ENCODE peak calls at places on chromosomes 7 and 10, in four cellular contexts. F is hepatocyte, C is ovary, L is stomach. T is an unnamed sample.

GRCh38 chr10:69451209-69451783 is at the start of gene TSPAN15:
- DNase-seq in F (peak; percentile 95), C (peak; percentile 70), L (peak; percentile 95), T (peak; percentile 96)

GRCh38 chr10:69929575-69929974 is 123.1 kb upstream of the MACROH2A2 start:
- DNase-seq in F (no peak), C (no peak), L (no peak), T (no peak)

GRCh38 chr10:22002531-22003110 is 909 bp downstream of the DNAJC1 start:
- DNase-seq in F (peak; percentile 46), C (peak; percentile 18), L (no peak), T (peak; percentile 76)

GRCh38 chr7:92621641-92622429 is 31.6 kb upstream of the FAM133B start:
- DNase-seq in F (no peak), C (no peak), L (no peak), T (no peak)

GRCh38 chr10:79025113-79025832 is 43.5 kb upstream of the ZMIZ1 start:
- DNase-seq in F (no peak), C (no peak), L (no peak), T (no peak)

GRCh38 chr7:15709978-15710377 is 23.5 kb upstream of the MEOX2 start:
- DNase-seq in F (no peak), C (no peak), L (no peak), T (no peak)

GRCh38 chr10:89373916-89374711 is 3.7 kb upstream of the IFIT1B start:
- DNase-seq in F (peak; percentile 69), C (peak; percentile 93), L (peak; percentile 91), T (no peak)

GRCh38 chr10:8158439-8159071 is 104.1 kb downstream of the GATA3 start:
- DNase-seq in F (no peak), C (no peak), L (no peak), T (no peak)

GRCh38 chr10:31352436-31353226 is 33.6 kb downstream of the ZEB1 start:
- DNase-seq in F (no peak), C (no peak), L (no peak), T (no peak)

GRCh38 chr7:28536259-28536658 is 123.9 kb downstream of the CREB5 start:
- DNase-seq in F (peak; percentile 73), C (no peak), L (no peak), T (peak; percentile 51)

GRCh38 chr7:157000741-157001653 is 9.5 kb downstream of the MNX1 start:
- DNase-seq in F (no peak), C (no peak), L (peak; percentile 23), T (no peak)

GRCh38 chr10:59099536-59099935 is 76.9 kb upstream of the PHYHIPL start:
- DNase-seq in F (no peak), C (no peak), L (no peak), T (no peak)

GRCh38 chr7:108072739-108073138 is 57.4 kb downstream of the LAMB4 start:
- DNase-seq in F (no peak), C (no peak), L (no peak), T (no peak)

GRCh38 chr7:121341933-121342332 is 13.1 kb downstream of the WNT16 start:
- DNase-seq in F (no peak), C (no peak), L (no peak), T (no peak)

GRCh38 chr7:24290004-24290641 is 6.1 kb downstream of the NPY start:
- DNase-seq in F (peak; percentile 73), C (no peak), L (no peak), T (peak; percentile 71)

GRCh38 chr10:117503170-117503885 is 39.2 kb upstream of the EMX2 start:
- DNase-seq in F (peak; percentile 23), C (peak; percentile 15), L (no peak), T (peak; percentile 40)

GRCh38 chr10:117502421-117503169 is 40.0 kb upstream of the EMX2 start:
- DNase-seq in F (no peak), C (no peak), L (no peak), T (no peak)

GRCh38 chr10:117501460-117502035 is 41.0 kb upstream of the EMX2 start:
- DNase-seq in F (no peak), C (no peak), L (no peak), T (no peak)

GRCh38 chr10:117503886-117504205 is 38.7 kb upstream of the EMX2 start:
- DNase-seq in F (no peak), C (no peak), L (no peak), T (no peak)

DNA sequence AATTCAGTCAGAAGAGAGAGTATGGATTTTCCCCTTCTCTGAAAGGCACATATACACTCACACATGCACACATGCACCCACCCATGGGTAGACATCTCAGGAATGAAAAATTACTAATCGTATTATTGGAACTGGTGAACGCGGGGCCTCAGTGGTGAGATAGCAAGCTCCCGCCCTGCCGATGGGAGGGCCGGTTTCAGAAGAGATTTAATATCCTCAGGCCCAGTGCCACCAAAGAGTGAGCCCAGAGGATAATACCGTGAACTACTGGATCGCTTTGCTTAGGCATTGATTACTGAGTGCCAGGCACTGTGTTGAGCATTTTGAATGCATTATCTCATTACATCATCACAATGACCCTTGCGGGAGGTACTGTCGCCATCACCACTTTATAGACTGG is 37.9 kb upstream of the EMX2 start:
- DNase-seq in F (no peak), C (no peak), L (no peak), T (no peak)
- H3K36me3 ChIP-seq in F (no peaks in the 10 kb centered on the region), C (no peaks in the 10 kb centered on the region), L (no peaks in the 10 kb centered on the region), T (no peaks in the 10 kb centered on the region)

GRCh38 chr7:13915891-13916290 is 73.6 kb downstream of the ETV1 start:
- DNase-seq in F (no peak), C (no peak), L (no peak), T (no peak)

GRCh38 chr7:13921062-13921461 is 68.4 kb downstream of the ETV1 start:
- DNase-seq in F (no peak), C (no peak), L (no peak), T (no peak)

GRCh38 chr7:13920053-13920697 is 69.3 kb downstream of the ETV1 start:
- DNase-seq in F (peak; percentile 88), C (peak; percentile 26), L (no peak), T (peak; percentile 99)
- H3K27ac ChIP-seq in F (peak overlapping the region; percentile 84), C (no peak overlapping the region), L (no peak overlapping the region), T (peak overlapping the region; percentile 87)

DNA sequence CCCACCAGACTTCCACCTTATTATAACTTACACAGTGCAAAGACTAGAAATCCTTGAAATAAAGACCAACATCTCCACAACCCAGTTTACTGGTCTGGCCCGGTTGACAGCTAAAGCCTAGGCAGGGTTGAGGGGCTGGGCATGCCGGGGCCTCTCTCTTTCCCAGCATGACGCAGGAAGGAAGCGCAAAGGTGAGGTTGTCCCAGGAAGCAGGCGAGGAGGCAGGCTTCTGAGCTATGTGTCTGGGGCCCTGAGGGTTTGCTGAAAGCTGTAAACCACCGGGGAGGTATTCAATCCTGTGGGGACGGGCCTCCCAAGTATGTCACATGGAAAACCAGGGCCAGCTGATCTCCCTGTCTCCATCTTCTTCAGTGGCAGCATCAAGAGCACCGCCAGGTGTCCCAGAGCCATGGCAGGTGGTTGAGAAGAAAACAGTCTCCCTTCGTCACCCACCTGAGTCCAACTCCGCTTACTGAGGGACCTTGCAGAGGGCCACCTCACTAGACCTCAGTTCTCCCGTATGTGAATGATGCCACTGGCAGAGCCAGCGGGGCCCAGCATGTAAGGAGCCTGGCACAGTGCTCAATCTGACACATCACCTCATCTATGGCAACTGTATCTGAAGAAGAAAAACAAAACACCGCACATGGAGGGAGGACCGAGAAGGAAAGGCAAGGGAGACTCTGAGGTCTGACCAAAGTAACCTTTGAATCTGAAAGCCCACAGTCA is 49.5 kb downstream of the FAM53B start:
- DNase-seq in F (no peak), C (no peak), L (no peak), T (no peak)
- H3K36me3 ChIP-seq in F (no peaks in the 10 kb centered on the region), C (no peaks in the 10 kb centered on the region), L (peaks cover 48% of the 10 kb centered on the region), T (peaks cover 2% of the 10 kb centered on the region)

DNA sequence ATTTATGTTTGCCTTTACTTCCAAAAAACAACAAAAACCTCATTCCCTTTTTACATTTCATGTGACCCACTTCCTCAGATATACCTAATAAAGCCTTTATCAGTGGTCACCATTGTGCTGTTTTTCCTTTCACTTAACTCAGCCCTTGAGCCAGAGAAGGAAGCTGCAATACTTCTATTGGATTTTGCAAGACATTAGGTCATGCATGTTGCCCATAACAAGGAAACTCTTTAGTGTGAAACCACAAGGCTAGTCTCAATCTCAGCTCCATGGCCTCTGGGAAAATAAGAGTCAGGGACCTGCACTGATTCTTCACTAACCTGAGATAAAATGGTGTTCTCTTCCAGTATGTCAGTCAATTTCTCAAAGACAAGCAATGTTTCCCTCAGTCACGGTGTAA is 27.8 kb downstream of the STEAP4 start:
- DNase-seq in F (no peak), C (no peak), L (no peak), T (peak; percentile 65)
- H3K27ac ChIP-seq in F (no peak overlapping the region), C (no peak overlapping the region), L (no peak overlapping the region), T (no peak overlapping the region)

DNA sequence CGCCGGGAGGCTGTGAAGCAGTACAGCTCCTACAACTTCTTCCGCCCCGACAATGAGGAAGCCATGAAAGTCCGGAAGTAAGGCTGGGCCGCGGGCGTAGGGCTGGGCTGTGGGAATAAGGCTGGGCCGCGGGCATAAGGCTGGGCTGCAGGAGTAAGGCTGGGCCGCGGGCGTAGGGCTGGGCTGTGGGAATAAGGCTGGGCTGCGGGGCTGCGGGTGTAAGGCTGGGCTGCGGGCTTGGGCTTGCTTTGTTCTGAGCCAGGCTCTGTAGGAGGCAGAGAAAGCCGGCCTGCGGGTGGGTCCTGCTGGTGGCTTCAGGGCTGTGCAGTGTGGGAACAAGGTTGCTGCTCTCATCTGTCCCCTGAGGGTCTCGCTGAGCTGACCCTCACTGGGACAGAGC is 12.5 kb downstream of the PFKFB3 start:
- DNase-seq in F (no peak), C (no peak), L (no peak), T (no peak)
- H3K36me3 ChIP-seq in F (no peaks in the 10 kb centered on the region), C (no peaks in the 10 kb centered on the region), L (peaks cover 71% of the 10 kb centered on the region), T (peaks cover 58% of the 10 kb centered on the region)

DNA sequence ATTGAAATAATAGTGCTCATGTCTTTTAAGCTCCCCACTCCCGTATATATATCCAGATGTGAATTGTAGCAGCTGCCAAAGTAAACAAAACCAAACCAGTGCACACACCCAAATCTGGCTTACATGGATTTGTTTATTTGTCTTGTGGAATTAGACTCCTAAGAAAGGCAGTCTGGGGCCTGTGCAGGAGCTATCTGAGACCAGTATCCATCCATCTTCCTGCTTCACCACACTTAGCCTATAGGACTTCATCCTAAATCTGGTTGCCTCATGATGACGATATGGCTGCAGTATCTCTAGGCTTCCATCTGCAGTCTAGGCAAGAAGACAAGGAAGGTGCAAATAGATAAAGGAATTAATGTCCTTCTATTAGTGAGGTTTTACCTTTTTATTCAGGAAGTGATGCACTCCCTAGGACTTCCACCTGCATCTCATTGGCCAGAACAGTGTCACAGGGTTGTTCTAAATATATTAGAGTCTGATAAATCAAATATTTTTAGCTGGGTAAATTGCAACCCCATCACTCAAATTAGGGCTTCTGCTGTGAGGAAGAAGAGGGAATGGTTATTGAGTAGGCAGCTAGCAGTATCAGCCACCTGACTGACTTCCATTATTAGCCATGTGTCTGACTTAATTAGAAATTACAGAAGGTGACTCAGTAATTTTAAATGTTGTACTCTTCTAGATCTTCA is 6.0 kb downstream of the WIPF3 start:
- DNase-seq in F (no peak), C (no peak), L (no peak), T (no peak)
- H3K27ac ChIP-seq in F (no peak overlapping the region), C (peak overlapping the region; percentile 20), L (no peak overlapping the region), T (no peak overlapping the region)